ENCODE peak calls at places on chromosomes 3 and 15, in nine cellular contexts. S, N, X, Q, R, T, I, J and P are unnamed samples.

GRCh38 chr3:110413807-110414748 is 657.5 kb upstream of the NECTIN3 start:
- DNase-seq in S (peak), R (peak), I (no peak), Q (peak), T (no peak), J (no peak), N (peak), X (peak), P (no peak)

GRCh38 chr3:105691633-105692032 is 177.2 kb downstream of the CBLB start:
- DNase-seq in N (peak), R (no peak), I (no peak), S (peak), X (no peak), Q (peak), J (no peak), T (no peak), P (no peak)

GRCh38 chr3:127786358-127787070 is 35.8 kb downstream of the MGLL start:
- DNase-seq in T (no peak), R (no peak), I (no peak), N (peak), X (no peak), S (no peak), Q (peak), J (peak), P (no peak)

GRCh38 chr3:149151843-149152242 is 22.4 kb downstream of the HPS3 start:
- DNase-seq in T (no peak), R (peak), S (peak), I (no peak), X (peak), N (peak), J (no peak), Q (peak), P (peak)

GRCh38 chr3:102464261-102464660 is 29.4 kb downstream of the ZPLD1 start:
- DNase-seq in Q (no peak), N (no peak), S (no peak), I (no peak), J (no peak), X (no peak), T (no peak), R (no peak), P (no peak)

GRCh38 chr15:84631706-84632272 is 22.3 kb downstream of the WDR73 start:
- DNase-seq in R (no peak), N (peak), S (no peak), Q (peak), X (no peak), J (no peak), T (no peak), I (no peak), P (no peak)

GRCh38 chr3:111080357-111080937 is 8.8 kb downstream of the NECTIN3 start:
- DNase-seq in J (no peak), Q (peak), S (no peak), X (no peak), I (no peak), N (peak), R (peak), T (no peak), P (no peak)

GRCh38 chr15:49145651-49146609 is 9.5 kb downstream of the COPS2 start:
- DNase-seq in J (no peak), I (no peak), X (no peak), N (peak), T (peak), Q (peak), S (no peak), R (peak), P (no peak)

GRCh38 chr3:174937488-174937887 is 78.4 kb downstream of the NAALADL2 start:
- DNase-seq in T (no peak), X (no peak), S (peak), Q (no peak), J (no peak), R (no peak), I (no peak), N (peak), P (no peak)

GRCh38 chr15:98669638-98670037 is 21.3 kb downstream of the IGF1R start:
- DNase-seq in S (no peak), T (no peak), R (peak), Q (no peak), X (no peak), N (no peak), J (no peak), I (no peak), P (no peak)

GRCh38 chr3:33858131-33858530 is 59.7 kb downstream of the PDCD6IP start:
- DNase-seq in N (peak), X (no peak), J (no peak), S (no peak), R (peak), I (no peak), T (no peak), Q (no peak), P (no peak)

GRCh38 chr3:43181202-43181910 is 75.5 kb upstream of the POMGNT2 start:
- DNase-seq in J (no peak), I (peak), Q (no peak), X (no peak), T (no peak), N (no peak), R (peak), S (no peak), P (no peak)